ENCODE peak calls at places on chromosomes 2 and 18, in five cellular contexts. I is mesenteric fat pad; J is GM13976; P is stimulated activated naive CD8-positive, alpha-beta T cell treated with anti-CD3 and anti-CD28 coated beads, Interleukin-15, Interleukin-2, amounts not matched to agents 100 U/mL and 50 U/mL, for 24 hours; E is NCI-H1417. D is an unnamed sample.

GRCh38 chr2:38438536-38439225 is 61.6 kb upstream of the ATL2 start:
- DNase-seq in I (no peak), J (peak), P (peak), E (no peak), D (no peak)

GRCh38 chr2:174902491-174903242 is 102.5 kb downstream of the CHN1 start:
- DNase-seq in I (no peak), J (no peak), P (no peak), E (peak), D (peak)

GRCh38 chr2:212520340-212520739 is 18.3 kb downstream of the ERBB4 start:
- DNase-seq in I (no peak), J (no peak), P (no peak), E (peak), D (peak)

GRCh38 chr2:178025551-178026185 is 46.9 kb downstream of the PDE11A start:
- DNase-seq in I (no peak), J (no peak), P (no peak), E (no peak), D (no peak)

GRCh38 chr2:144505245-144505801 is 14.6 kb downstream of the ZEB2 start:
- DNase-seq in I (no peak), J (no peak), P (no peak), E (no peak), D (peak)

GRCh38 chr2:205722538-205722878 is 40.2 kb downstream of the NRP2 start:
- DNase-seq in I (no peak), J (no peak), P (no peak), E (no peak), D (no peak)

GRCh38 chr2:82169379-82169778 is 1864.8 kb upstream of the LRRTM1 start:
- DNase-seq in I (no peak), J (no peak), P (no peak), E (no peak), D (no peak)

GRCh38 chr2:9844036-9844483 is 786 bp downstream of the TAF1B start:
- DNase-seq in I (no peak), J (no peak), P (peak), E (peak), D (peak)

GRCh38 chr2:102065675-102066252 is 74.0 kb downstream of the IL1R2 start:
- DNase-seq in I (no peak), J (no peak), P (no peak), E (no peak), D (peak)

GRCh38 chr2:220175967-220176366 is 548.5 kb downstream of the SLC4A3 start:
- DNase-seq in I (no peak), J (no peak), P (no peak), E (no peak), D (no peak)

GRCh38 chr18:48108136-48108535 is 177.7 kb upstream of the SMAD2 start:
- DNase-seq in I (peak), J (no peak), P (no peak), E (no peak), D (no peak)

GRCh38 chr2:148718039-148718438 is 73.5 kb downstream of the EPC2 start:
- DNase-seq in I (no peak), J (no peak), P (no peak), E (no peak), D (no peak)

GRCh38 chr2:100592226-100592625 is 29.4 kb downstream of the PDCL3 start:
- DNase-seq in I (no peak), J (no peak), P (no peak), E (no peak), D (peak)

GRCh38 chr2:4791488-4791887 is 900.7 kb upstream of the SOX11 start:
- DNase-seq in I (no peak), J (no peak), P (no peak), E (no peak), D (no peak)

GRCh38 chr2:134375935-134376334 is 122.1 kb downstream of the MGAT5 start:
- DNase-seq in I (no peak), J (no peak), P (no peak), E (peak), D (peak)

GRCh38 chr18:35290070-35290735 is at the start of gene ZSCAN30:
- DNase-seq in I (peak), J (peak), P (peak), E (peak), D (peak)

GRCh38 chr2:155372969-155373368 is 674.5 kb downstream of the KCNJ3 start:
- DNase-seq in I (no peak), J (no peak), P (no peak), E (peak), D (peak)

GRCh38 chr2:181300600-181301291 is 156.4 kb upstream of the ITGA4 start:
- DNase-seq in I (no peak), J (no peak), P (no peak), E (no peak), D (no peak)

GRCh38 chr2:7880561-7880960 is 801.3 kb upstream of the ID2 start:
- DNase-seq in I (no peak), J (no peak), P (no peak), E (peak), D (no peak)

GRCh38 chr2:224518806-224519580 is 66.2 kb downstream of the CUL3 start:
- DNase-seq in I (no peak), J (no peak), P (no peak), E (peak), D (peak)

GRCh38 chr2:182291296-182291695 is 135.5 kb downstream of the PDE1A start:
- DNase-seq in I (no peak), J (no peak), P (no peak), E (no peak), D (peak)

GRCh38 chr18:79870369-79871025 is 72.8 kb downstream of the KCNG2 start:
- DNase-seq in I (peak), J (no peak), P (no peak), E (no peak), D (no peak)

GRCh38 chr2:99507964-99508818 is 18.4 kb upstream of the REV1 start:
- DNase-seq in I (no peak), J (no peak), P (no peak), E (peak), D (no peak)

GRCh38 chr18:74544898-74545297 is 10.6 kb downstream of the CNDP1 start:
- DNase-seq in I (no peak), J (no peak), P (no peak), E (no peak), D (no peak)